ENCODE peak calls at places on chromosome 15, in four cellular contexts. Q is endodermal cell; T is naive thymus-derived CD4-positive, alpha-beta T cell; X is left ventricle myocardium superior. Z is an unnamed sample.

GRCh38 chr15:93432474-93432873 is 343.5 kb upstream of the RGMA start:
- DNase-seq in X (no peak), Q (no peak), T (no peak), Z (no peak)

GRCh38 chr15:100279849-100280248 is 61.9 kb downstream of the ADAMTS17 start:
- DNase-seq in Q (no peak), X (no peak), T (no peak), Z (no peak)

GRCh38 chr15:82129769-82130168 is 84.0 kb upstream of the MEX3B start:
- DNase-seq in X (no peak), T (no peak), Q (no peak), Z (no peak)

GRCh38 chr15:25624504-25625172 is 185.8 kb upstream of the UBE3A start:
- DNase-seq in T (no peak), Q (no peak), X (peak), Z (no peak)

GRCh38 chr15:29612096-29612495 is 210.2 kb downstream of the TJP1 start:
- DNase-seq in X (no peak), T (no peak), Q (peak), Z (no peak)

GRCh38 chr15:61613729-61614128 is 384.6 kb upstream of the RORA start:
- DNase-seq in T (no peak), X (no peak), Q (no peak), Z (no peak)

GRCh38 chr15:58458076-58458475 is 26.3 kb downstream of the LIPC start:
- DNase-seq in Q (no peak), X (no peak), T (no peak), Z (no peak)

GRCh38 chr15:66730168-66731014 is 28.4 kb downstream of the SMAD6 start:
- DNase-seq in T (no peak), Q (no peak), X (no peak), Z (no peak)

GRCh38 chr15:41546846-41547786 is 3.1 kb upstream of the RPAP1 start:
- DNase-seq in T (no peak), X (no peak), Q (no peak), Z (no peak)

GRCh38 chr15:74489518-74490338 is 28.8 kb upstream of the UBL7 start:
- DNase-seq in Q (peak), X (peak), T (peak), Z (peak)

GRCh38 chr15:63077952-63078351 is 35.4 kb downstream of the TPM1 start:
- DNase-seq in Q (peak), X (no peak), T (no peak), Z (no peak)

GRCh38 chr15:74826372-74826819 is at the start of gene CPLX3:
- DNase-seq in T (peak), Q (peak), X (peak), Z (no peak)

GRCh38 chr15:79283252-79284048 is 928 bp downstream of the ANKRD34C start:
- DNase-seq in X (peak), Q (peak), T (no peak), Z (peak)

GRCh38 chr15:85527907-85528306 is 147.5 kb downstream of the AKAP13 start:
- DNase-seq in X (no peak), T (no peak), Q (no peak), Z (no peak)

GRCh38 chr15:53384417-53384816 is 375.0 kb downstream of the WDR72 start:
- DNase-seq in Q (peak), T (no peak), X (no peak), Z (no peak)

Z was measured in B cell.